ENCODE peak calls at places on chromosomes 5 and 9, in ten cellular contexts. K is esophagus squamous epithelium, I is stomach, B is spleen, L is suprapubic skin, W is Peyer's patch, P is H54, J is heart left ventricle, D is GM12878, G is testis. Z is an unnamed sample.

GRCh38 chr5:80411589-80412219 is 3.8 kb downstream of the ZFYVE16 start:
- DNase-seq in K (no peak), I (no peak), B (no peak), L (no peak), W (no peak), P (no peak), J (no peak), D (no peak), G (no peak), Z (no peak)

GRCh38 chr5:104119529-104119928 is 556.9 kb upstream of the NUDT12 start:
- DNase-seq in K (no peak), I (no peak), B (no peak), L (no peak), W (no peak), P (no peak), J (no peak), D (no peak), G (no peak), Z (no peak)

GRCh38 chr5:61409568-61409967 is 77.5 kb downstream of the ZSWIM6 start:
- DNase-seq in K (no peak), I (no peak), B (no peak), L (no peak), W (no peak), P (peak; percentile 28), J (no peak), D (no peak), G (no peak), Z (no peak)

GRCh38 chr5:134127376-134127861 is 12.9 kb downstream of the TCF7 start:
- DNase-seq in K (no peak), I (peak; percentile 49), B (peak; percentile 72), L (no peak), W (no peak), P (no peak), J (peak; percentile 76), D (peak; percentile 79), G (no peak), Z (no peak)

GRCh38 chr5:33696413-33696812 is 195.4 kb downstream of the ADAMTS12 start:
- DNase-seq in K (no peak), I (no peak), B (no peak), L (no peak), W (no peak), P (no peak), J (peak; percentile 26), D (no peak), G (no peak), Z (no peak)

GRCh38 chr5:103224118-103224893 is 34.3 kb upstream of the MACIR start:
- DNase-seq in K (no peak), I (no peak), B (no peak), L (no peak), W (no peak), P (peak; percentile 20), J (peak; percentile 26), D (peak; percentile 16), G (peak; percentile 49), Z (no peak)

GRCh38 chr5:61498121-61498520 is 166.1 kb downstream of the ZSWIM6 start:
- DNase-seq in K (no peak), I (no peak), B (no peak), L (no peak), W (no peak), P (no peak), J (no peak), D (no peak), G (no peak), Z (no peak)

GRCh38 chr9:86135374-86135773 is 36.0 kb upstream of the GOLM1 start:
- DNase-seq in K (no peak), I (no peak), B (no peak), L (no peak), W (no peak), P (no peak), J (no peak), D (no peak), G (no peak), Z (no peak)

GRCh38 chr5:136084698-136085097 is 47.9 kb upstream of the SMAD5 start:
- DNase-seq in K (no peak), I (peak; percentile 81), B (no peak), L (no peak), W (no peak), P (no peak), J (peak; percentile 78), D (no peak), G (no peak), Z (no peak)

GRCh38 chr9:136093995-136094881 is 851 bp downstream of the NACC2 start:
- DNase-seq in K (no peak), I (peak; percentile 69), B (peak; percentile 91), L (peak; percentile 87), W (peak; percentile 40), P (peak; percentile 99), J (peak; percentile 93), D (no peak), G (peak; percentile 77), Z (peak; percentile 51)

GRCh38 chr9:136096505-136097001 is 1.5 kb upstream of the NACC2 start:
- DNase-seq in K (no peak), I (no peak), B (no peak), L (no peak), W (no peak), P (no peak), J (no peak), D (no peak), G (no peak), Z (no peak)

GRCh38 chr9:136093331-136093986 is 1.6 kb downstream of the NACC2 start:
- DNase-seq in K (no peak), I (peak; percentile 54), B (no peak), L (no peak), W (no peak), P (peak; percentile 100), J (peak; percentile 70), D (no peak), G (peak; percentile 75), Z (no peak)

GRCh38 chr9:136095495-136096058 is 488 bp upstream of the NACC2 start:
- DNase-seq in K (no peak), I (peak; percentile 45), B (peak; percentile 89), L (no peak), W (no peak), P (no peak), J (peak; percentile 65), D (no peak), G (no peak), Z (no peak)

DNA sequence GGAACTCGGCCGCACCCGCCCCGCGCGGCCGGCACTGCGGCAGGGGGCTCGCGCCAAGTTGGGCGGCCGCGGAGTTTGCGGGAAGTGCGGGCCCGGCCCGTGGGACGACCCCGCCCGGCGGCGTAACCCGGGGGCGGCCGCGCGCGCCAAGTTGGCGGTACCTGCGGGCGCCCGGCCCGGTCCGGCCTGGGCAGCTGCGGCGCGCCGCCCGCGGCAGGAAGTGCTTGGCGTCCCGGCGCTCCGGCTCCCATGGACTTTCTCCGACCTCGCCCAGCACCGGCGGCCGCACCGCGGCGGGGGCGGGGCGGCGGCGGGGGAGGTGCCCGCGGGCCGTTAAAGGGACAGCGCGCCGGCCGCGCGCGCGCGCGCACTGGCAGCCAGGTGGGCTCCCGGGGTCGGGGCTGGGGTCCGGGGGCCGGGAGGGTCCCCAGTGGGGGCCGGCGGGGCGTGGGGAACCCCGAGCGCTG is at the start of gene NACC2:
- DNase-seq in K (no peak), I (peak; percentile 79), B (peak; percentile 90), L (no peak), W (no peak), P (peak; percentile 94), J (peak; percentile 83), D (no peak), G (peak; percentile 72), Z (peak; percentile 43)
- TF ChIP-seq POLR2A in K (peak; percentile 40), I (no peak), B (peak; percentile 42), L (no peak), W (no peak), P (peak; percentile 66), J (no peak), D (peak; percentile 30), G (no peak), Z (peak; percentile 33)

GRCh38 chr9:4970970-4971641 is 14.0 kb upstream of the JAK2 start:
- DNase-seq in K (no peak), I (peak; percentile 52), B (no peak), L (no peak), W (peak; percentile 60), P (no peak), J (no peak), D (peak; percentile 76), G (no peak), Z (no peak)
- TF ChIP-seq POLR2A in K (no peak), I (no peak), B (no peak), L (no peak), W (no peak), P (no peak), J (no peak), D (no peak), G (no peak), Z (no peak)

DNA sequence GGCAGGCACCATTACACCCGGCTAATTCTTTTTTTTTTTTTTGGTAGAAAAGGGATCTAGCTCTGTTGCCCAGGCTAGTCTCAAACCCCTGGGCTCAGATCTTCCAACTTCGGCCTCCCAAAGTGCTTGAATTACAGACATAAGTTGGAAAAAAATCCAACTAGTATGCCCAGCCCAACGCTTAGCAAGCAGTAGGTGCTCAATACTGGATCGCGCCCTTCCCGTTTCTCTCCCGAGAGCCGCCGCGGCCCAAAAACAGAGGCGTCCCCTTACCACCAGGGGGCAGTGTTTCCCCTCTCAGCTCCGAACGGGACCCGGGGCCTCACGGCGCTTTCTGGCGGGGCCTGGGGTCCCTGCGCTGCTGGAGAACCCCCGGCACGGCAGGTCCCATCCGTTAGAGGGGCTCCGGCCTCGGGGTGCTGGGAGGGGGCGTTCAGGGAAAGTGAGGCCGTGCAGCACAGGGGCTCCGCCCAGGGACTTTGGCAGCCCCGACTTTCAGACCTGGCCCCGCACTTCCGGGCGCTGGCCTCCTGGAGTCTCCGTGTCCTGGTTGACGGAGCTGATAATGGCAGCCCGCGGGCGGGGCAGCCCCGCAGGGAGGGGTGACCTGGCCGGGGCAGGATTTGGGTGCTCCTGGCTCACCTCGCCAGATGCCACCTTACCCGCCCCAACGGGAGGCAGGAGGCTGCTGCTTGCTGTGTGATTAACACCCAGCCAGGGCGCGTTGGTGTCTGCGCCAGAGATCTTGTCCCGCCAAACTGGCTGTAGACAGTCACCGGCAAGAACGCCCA is 15.2 kb downstream of the PTGES start:
- DNase-seq in K (peak; percentile 22), I (peak; percentile 92), B (peak; percentile 94), L (peak; percentile 91), W (peak; percentile 84), P (peak; percentile 56), J (peak; percentile 85), D (peak; percentile 24), G (peak; percentile 92), Z (peak; percentile 91)
- TF ChIP-seq POLR2A in K (no peak), I (no peak), B (no peak), L (no peak), W (no peak), P (no peak), J (no peak), D (peak; percentile 63), G (no peak), Z (no peak)

DNA sequence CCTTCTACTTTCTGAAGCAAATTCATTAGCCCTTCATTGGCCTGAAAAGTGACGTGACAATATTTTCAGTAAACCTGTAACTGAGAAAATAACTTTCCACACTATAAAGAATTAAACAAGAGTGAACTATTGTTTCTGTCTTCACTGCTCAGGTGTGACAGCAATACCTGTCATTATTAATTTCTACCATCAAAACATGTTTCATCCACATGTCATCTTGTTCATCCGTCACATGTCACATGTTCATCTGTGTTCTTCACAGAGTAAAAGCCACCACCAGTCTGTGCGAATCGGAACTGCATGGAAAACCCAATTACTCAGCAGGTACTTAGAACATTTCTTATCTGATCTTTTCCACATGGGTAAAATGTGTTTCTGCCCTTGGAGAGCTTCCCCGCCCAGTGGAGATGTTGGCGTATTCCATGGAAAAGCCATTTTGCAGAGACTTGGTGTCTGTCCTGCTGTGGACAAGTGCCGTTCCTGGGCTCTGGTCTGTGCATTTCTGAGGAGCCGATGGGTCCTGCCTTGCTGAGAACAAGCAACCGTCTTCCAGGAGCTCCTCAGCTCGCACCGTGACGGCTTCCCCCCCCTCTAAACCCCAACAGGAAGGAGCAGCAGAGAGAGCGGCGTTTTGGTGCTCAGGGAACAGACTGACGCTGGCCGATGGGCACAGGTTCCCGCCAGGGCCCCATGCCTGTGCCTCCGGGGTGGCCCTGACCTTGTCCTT is 10.6 kb upstream of the EXOC3 start:
- DNase-seq in K (no peak), I (peak; percentile 20), B (peak; percentile 67), L (no peak), W (no peak), P (no peak), J (no peak), D (no peak), G (no peak), Z (no peak)
- TF ChIP-seq POLR2A in K (no peak), I (no peak), B (no peak), L (no peak), W (no peak), P (no peak), J (no peak), D (no peak), G (no peak), Z (no peak)

Z was measured in tibial nerve.